ENCODE peak calls at places on chromosomes 6 and 20, in six cellular contexts. X is myocyte; S is nephron progenitor cell; K is naive thymus-derived CD8-positive, alpha-beta T cell; H is RPMI7951; O is AG09309. Y is an unnamed sample.

GRCh38 chr6:96963809-96964208 is 39.3 kb downstream of the KLHL32 start:
- DNase-seq in X (no peak), S (no peak), K (no peak), H (no peak), O (no peak), Y (no peak)

GRCh38 chr6:14035448-14035847 is 82.1 kb upstream of the CD83 start:
- DNase-seq in X (peak; percentile 86), S (no peak), K (no peak), H (peak; percentile 84), O (peak; percentile 62), Y (no peak)

GRCh38 chr20:57030611-57031600 is 235.5 kb downstream of the BMP7 start:
- DNase-seq in X (peak; percentile 1), S (no peak), K (no peak), H (peak; percentile 100), O (peak; percentile 60), Y (no peak)

GRCh38 chr6:138103876-138104275 is 3.3 kb downstream of the PERP start:
- DNase-seq in X (no peak), S (no peak), K (no peak), H (no peak), O (no peak), Y (no peak)

GRCh38 chr6:157823523-157824370 is 701 bp downstream of the SNX9 start:
- DNase-seq in X (peak; percentile 36), S (peak; percentile 50), K (peak; percentile 76), H (peak; percentile 42), O (no peak), Y (no peak)

GRCh38 chr6:111995409-111995808 is 58.5 kb upstream of the CCN6 start:
- DNase-seq in X (peak; percentile 74), S (no peak), K (no peak), H (peak; percentile 76), O (no peak), Y (no peak)

GRCh38 chr20:3763691-3764601 is 3.6 kb downstream of the ADISSP start:
- DNase-seq in X (no peak), S (no peak), K (no peak), H (no peak), O (no peak), Y (no peak)

GRCh38 chr6:10395171-10395945 is 19.5 kb downstream of the TFAP2A start:
- DNase-seq in X (no peak), S (no peak), K (no peak), H (peak; percentile 44), O (no peak), Y (no peak)

GRCh38 chr6:2111162-2111677 is 134.2 kb downstream of the GMDS start:
- DNase-seq in X (peak; percentile 43), S (no peak), K (no peak), H (peak; percentile 47), O (peak; percentile 21), Y (no peak)